ENCODE peak calls at places on chromosomes 3 and 15, in five cellular contexts. U, C, W, V and F are unnamed samples.

GRCh38 chr3:148158210-148158609 is 539.5 kb upstream of the AGTR1 start:
- DNase-seq in W (no peak), C (no peak), V (peak; percentile 31), U (peak; percentile 67), F (no peak)

GRCh38 chr3:18847583-18848197 is 300.6 kb upstream of the KCNH8 start:
- DNase-seq in V (no peak), C (peak; percentile 35), U (no peak), W (no peak), F (no peak)

GRCh38 chr3:105793040-105793439 is 75.8 kb downstream of the CBLB start:
- DNase-seq in W (no peak), V (no peak), U (no peak), C (no peak), F (no peak)

GRCh38 chr15:89888214-89888804 is 5.5 kb downstream of the AP3S2 start:
- DNase-seq in V (peak; percentile 41), C (peak; percentile 7), W (no peak), U (peak; percentile 84), F (no peak)

GRCh38 chr15:76170426-76170800 is 110.6 kb downstream of the TMEM266 start:
- DNase-seq in V (no peak), W (no peak), U (no peak), C (no peak), F (no peak)

GRCh38 chr3:27165348-27165747 is 203.8 kb downstream of the NEK10 start:
- DNase-seq in U (peak; percentile 93), V (peak; percentile 21), W (no peak), C (no peak), F (no peak)

GRCh38 chr3:47605646-47606045 is 27.0 kb upstream of the CSPG5 start:
- DNase-seq in W (no peak), C (no peak), U (peak; percentile 51), V (peak; percentile 66), F (no peak)

GRCh38 chr15:94229591-94230365 is 1.6 kb upstream of the MCTP2 start:
- DNase-seq in C (no peak), U (no peak), W (no peak), V (peak; percentile 41), F (no peak)

GRCh38 chr3:104598848-104599501 is 767.7 kb upstream of the ALCAM start:
- DNase-seq in U (no peak), C (peak; percentile 7), V (no peak), W (no peak), F (no peak)

GRCh38 chr15:64216722-64217428 is 54.1 kb upstream of the PPIB start:
- DNase-seq in U (peak; percentile 36), C (no peak), W (no peak), V (no peak), F (no peak)